ENCODE peak calls at places on chromosomes 4 and X, in five cellular contexts. N, I, T, P and A are unnamed samples.

GRCh38 chrX:88613338-88613737 is 133.7 kb upstream of the CPXCR1 start:
- DNase-seq in P (peak; percentile 7), I (peak; percentile 11), T (no peak), N (peak; percentile 32), A (no peak)

GRCh38 chr4:110629214-110629754 is 6.4 kb upstream of the PITX2 start:
- DNase-seq in N (peak; percentile 56), T (no peak), I (no peak), P (peak; percentile 19), A (no peak)

GRCh38 chr4:113292371-113293042 is 243.1 kb downstream of the ANK2 start:
- DNase-seq in T (peak; percentile 71), I (peak; percentile 57), N (peak; percentile 88), P (peak; percentile 63), A (no peak)

GRCh38 chr4:62328526-62328925 is 1128.4 kb downstream of the ADGRL3 start:
- DNase-seq in P (no peak), N (no peak), T (no peak), I (no peak), A (no peak)

GRCh38 chrX:19776753-19777152 is 110.6 kb downstream of the SH3KBP1 start:
- DNase-seq in T (no peak), I (no peak), N (no peak), P (no peak), A (no peak)

GRCh38 chr4:185210102-185210981 is 944 bp downstream of the SNX25 start:
- DNase-seq in T (peak; percentile 56), I (peak; percentile 41), P (peak; percentile 71), N (peak; percentile 58), A (peak; percentile 41)

GRCh38 chr4:61493041-61493440 is 292.9 kb downstream of the ADGRL3 start:
- DNase-seq in P (no peak), T (no peak), I (no peak), N (no peak), A (no peak)

GRCh38 chrX:124488412-124489161 is 142.2 kb downstream of the SH2D1A start:
- DNase-seq in T (no peak), P (no peak), N (no peak), I (no peak), A (no peak)

GRCh38 chr4:33407496-33407895 is 2687.3 kb downstream of the PCDH7 start:
- DNase-seq in T (no peak), N (no peak), P (no peak), I (no peak), A (peak; percentile 96)

GRCh38 chr4:18930487-18930886 is 908.9 kb upstream of the LCORL start:
- DNase-seq in N (no peak), T (no peak), P (no peak), I (no peak), A (no peak)

GRCh38 chr4:106615961-106616360 is 247.4 kb upstream of the GIMD1 start:
- DNase-seq in I (no peak), T (no peak), P (peak; percentile 18), N (no peak), A (no peak)

GRCh38 chr4:173171098-173171497 is 2.5 kb downstream of the GALNT7 start:
- DNase-seq in T (peak; percentile 52), I (no peak), P (peak; percentile 60), N (no peak), A (no peak)

GRCh38 chrX:136168929-136169735 is 21.8 kb downstream of the FHL1 start:
- DNase-seq in P (peak; percentile 97), I (peak; percentile 63), N (peak; percentile 71), T (peak; percentile 97), A (peak; percentile 75)

GRCh38 chrX:38985375-38985774 is 184.1 kb downstream of the MID1IP1 start:
- DNase-seq in T (peak; percentile 11), P (no peak), I (no peak), N (no peak), A (peak; percentile 39)

GRCh38 chr4:125115476-125115875 is 199.3 kb upstream of the FAT4 start:
- DNase-seq in P (no peak), I (no peak), N (no peak), T (peak; percentile 41), A (no peak)

GRCh38 chr4:58553679-58554078 is 1443.5 kb upstream of the IGFBP7 start:
- DNase-seq in N (no peak), I (no peak), T (no peak), P (peak; percentile 18), A (peak; percentile 95)

DNA sequence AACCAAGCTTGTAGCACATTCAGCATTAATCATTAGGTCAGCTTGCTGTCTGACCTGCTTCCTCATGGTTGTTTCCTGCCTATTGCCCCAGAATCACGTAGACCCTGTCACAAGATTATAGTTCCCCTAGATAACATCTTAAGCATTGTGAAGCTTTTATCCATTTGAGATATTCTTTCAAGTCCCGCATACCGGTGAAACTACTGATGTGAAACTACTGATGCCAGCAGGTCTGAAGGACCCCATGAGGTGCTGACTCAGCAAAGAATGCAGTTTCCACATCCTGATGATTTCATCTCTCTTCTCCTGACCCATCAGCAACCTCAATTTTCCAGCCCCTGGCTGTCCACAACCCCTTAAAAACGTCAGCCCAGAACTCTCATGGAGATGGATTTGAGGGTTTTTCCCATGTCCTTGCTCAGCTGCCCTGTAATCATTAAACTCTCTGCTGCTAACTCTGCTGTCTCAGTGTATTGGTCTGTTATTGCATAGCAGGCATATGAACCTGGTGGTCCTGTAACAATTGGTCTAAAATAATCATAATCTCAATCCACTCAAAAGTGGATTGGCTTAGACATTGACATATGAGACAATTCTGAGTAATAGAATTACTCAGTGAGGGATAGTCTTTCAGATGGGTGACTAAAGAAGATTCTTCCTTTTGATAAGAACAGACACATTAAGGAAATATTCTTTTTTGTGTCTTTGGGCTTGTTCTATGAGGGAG is 26.3 kb upstream of the UBA6 start:
- DNase-seq in N (no peak), I (no peak), P (peak; percentile 73), T (peak; percentile 45), A (peak; percentile 96)
- H3K27ac ChIP-seq in N (no peak overlapping the region), I (no peak overlapping the region), P (peak overlapping the region; percentile 93), T (no peak overlapping the region), A (no peak overlapping the region)

GRCh38 chrX:153794018-153794896 is at the start of the genes IDH3G and SSR4:
- DNase-seq in N (peak; percentile 94), P (peak; percentile 94), I (peak; percentile 91), T (peak; percentile 93), A (peak; percentile 90)
- H4K91ac ChIP-seq in N (no peak within 1 kb of the TSS), P (peak within 1 kb of the TSS; percentile 89), I (no peak within 1 kb of the TSS), T (peak within 1 kb of the TSS; percentile 93), A (peak within 1 kb of the TSS; percentile 98)

GRCh38 chrX:275967-276587 is 5.1 kb upstream of the PLCXD1 start:
- DNase-seq in N (peak; percentile 88), P (peak; percentile 70), T (peak; percentile 37), I (peak; percentile 56), A (peak; percentile 84)
- H3K23ac ChIP-seq in N (no peak overlapping the region), P (peak overlapping the region; percentile 54), T (peak overlapping the region; percentile 38), I (peak overlapping the region; percentile 55), A (no peak overlapping the region)

GRCh38 chr4:67702166-67702565 is 1.2 kb upstream of the UBA6 start:
- DNase-seq in N (no peak), I (no peak), P (no peak), T (no peak), A (no peak)
- H3K27ac ChIP-seq in N (no peak overlapping the region), I (no peak overlapping the region), P (no peak overlapping the region), T (no peak overlapping the region), A (no peak overlapping the region)

GRCh38 chr4:76589872-76590846 is 155.1 kb downstream of the SHROOM3 start:
- DNase-seq in I (peak; percentile 87), T (peak; percentile 92), N (peak; percentile 94), P (peak; percentile 90), A (peak; percentile 94)

GRCh38 chr4:76588268-76588667 is 153.2 kb downstream of the SHROOM3 start:
- DNase-seq in P (no peak), T (no peak), I (peak; percentile 50), N (peak; percentile 45), A (no peak)

GRCh38 chr4:76591992-76592391 is 157.0 kb downstream of the SHROOM3 start:
- DNase-seq in P (no peak), I (no peak), T (no peak), N (no peak), A (peak; percentile 64)

GRCh38 chr4:76590847-76591281 is 155.8 kb downstream of the SHROOM3 start:
- DNase-seq in T (peak; percentile 58), N (no peak), P (no peak), I (no peak), A (peak; percentile 71)

DNA sequence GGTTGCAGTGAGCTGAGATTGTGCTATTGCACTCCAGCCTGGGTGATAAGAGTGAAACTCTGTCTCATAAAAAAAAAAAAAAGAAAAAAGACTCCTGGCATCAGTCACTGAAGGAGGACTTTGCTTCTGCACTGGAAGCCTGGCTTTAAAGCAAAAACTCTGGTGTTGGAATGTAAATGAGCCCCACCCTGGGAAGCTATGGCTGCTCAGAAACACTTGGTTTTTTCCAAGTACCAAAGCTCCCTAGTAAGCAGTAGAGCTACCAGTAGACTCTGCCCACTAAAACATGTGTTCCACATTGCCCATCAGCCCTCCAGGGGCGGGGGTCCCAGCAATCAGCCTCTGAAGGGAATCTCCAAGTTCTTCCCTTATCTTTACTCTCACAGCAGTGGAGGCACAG is 154.4 kb downstream of the SHROOM3 start:
- DNase-seq in N (peak; percentile 37), I (no peak), P (peak; percentile 69), T (peak; percentile 57), A (peak; percentile 77)
- H4K91ac ChIP-seq in N (peak overlapping the region; percentile 31), I (no peak overlapping the region), P (no peak overlapping the region), T (peak overlapping the region; percentile 88), A (peak overlapping the region; percentile 100)

DNA sequence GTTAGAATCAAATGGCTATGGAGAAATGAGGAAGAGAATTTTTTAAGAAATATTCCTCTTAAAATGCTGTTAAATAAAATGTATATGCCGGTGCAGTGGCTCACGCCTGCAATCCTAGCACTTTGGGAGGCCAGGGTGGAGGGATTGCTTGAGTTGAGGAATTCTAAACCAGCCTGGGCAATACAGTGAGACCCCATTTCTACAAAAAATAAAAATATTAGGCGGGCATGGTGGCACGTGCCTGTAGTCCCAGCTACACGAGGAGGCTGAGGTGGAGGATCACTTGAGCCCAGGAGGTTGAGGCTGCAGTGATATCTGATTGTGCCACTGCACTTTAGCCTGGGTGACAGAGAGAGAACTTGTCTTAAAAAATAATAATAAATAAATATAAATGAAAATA is 7.9 kb upstream of the FUNDC1 start:
- DNase-seq in I (no peak), N (no peak), T (no peak), P (no peak), A (no peak)
- H3K23ac ChIP-seq in I (no peak overlapping the region), N (no peak overlapping the region), T (no peak overlapping the region), P (no peak overlapping the region), A (no peak overlapping the region)

DNA sequence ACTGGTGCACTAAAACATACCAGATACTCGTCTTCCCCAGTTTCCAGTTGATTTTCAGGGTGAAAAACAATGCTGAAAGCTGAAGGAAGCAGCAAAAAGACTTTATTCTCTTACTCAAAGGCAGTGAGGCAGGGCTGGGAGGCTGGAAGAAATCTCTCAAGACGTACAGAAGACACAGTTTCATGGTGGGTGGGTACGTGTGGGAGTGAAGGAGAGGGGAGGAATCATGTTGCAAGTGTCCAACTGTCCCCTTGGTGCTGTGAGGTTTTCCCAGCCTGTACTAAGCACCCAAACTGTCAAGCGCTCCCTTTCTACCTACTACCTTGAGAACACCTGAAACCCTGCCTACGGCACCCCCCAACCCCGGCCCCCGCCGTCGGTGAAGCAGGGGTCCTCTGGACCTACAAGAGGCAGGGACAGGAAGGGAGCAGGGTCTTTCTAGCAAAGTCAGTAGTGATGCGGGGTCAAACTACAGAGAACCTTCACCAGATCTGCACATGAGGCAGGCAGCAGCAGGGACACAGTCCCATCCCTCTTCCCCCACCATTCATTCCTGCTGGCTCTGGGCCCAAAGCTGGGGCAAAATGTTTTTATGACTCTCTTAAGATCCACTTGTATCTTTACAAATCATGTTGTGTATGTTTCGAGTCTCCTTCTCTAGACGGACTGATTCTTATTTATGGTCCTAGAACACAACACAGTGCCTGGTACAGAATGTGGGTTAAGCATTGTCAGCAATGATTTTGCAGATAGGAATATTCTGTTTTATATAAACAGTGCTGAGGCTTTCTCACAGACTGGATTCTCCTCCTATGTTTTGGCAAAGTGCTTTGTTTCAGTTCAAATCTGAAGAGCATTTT is 2.4 kb upstream of the SETD7 start:
- DNase-seq in T (no peak), N (no peak), P (peak; percentile 81), I (no peak), A (no peak)
- H3K27ac ChIP-seq in T (no peak overlapping the region), N (no peak overlapping the region), P (no peak overlapping the region), I (no peak overlapping the region), A (no peak overlapping the region)